ENCODE peak calls at places on chromosomes 13 and 19, in six cellular contexts. N, J, X, D, A and E are unnamed samples.

GRCh38 chr19:29277107-29277506 is 64.2 kb upstream of the UQCRFS1 start:
- DNase-seq in N (no peak), J (no peak), X (no peak), D (no peak), A (peak), E (no peak)

GRCh38 chr13:98706446-98707110 is 45.9 kb downstream of the SLC15A1 start:
- DNase-seq in N (no peak), J (peak), X (no peak), D (peak), A (no peak), E (peak)

GRCh38 chr13:107450931-107451330 is 764.4 kb downstream of the LIG4 start:
- DNase-seq in N (no peak), J (peak), X (no peak), D (peak), A (no peak), E (no peak)

GRCh38 chr19:38228491-38229439 is 4.7 kb upstream of the DPF1 start:
- DNase-seq in N (no peak), J (no peak), X (no peak), D (no peak), A (peak), E (no peak)

GRCh38 chr13:31775686-31776085 is 36.4 kb downstream of the RXFP2 start:
- DNase-seq in N (no peak), J (no peak), X (no peak), D (no peak), A (no peak), E (no peak)

GRCh38 chr13:60398949-60399589 is 2.0 kb downstream of the TDRD3 start:
- DNase-seq in N (no peak), J (peak), X (no peak), D (peak), A (no peak), E (no peak)

GRCh38 chr13:30985637-30986205 is 53.3 kb downstream of the TEX26 start:
- DNase-seq in N (no peak), J (peak), X (no peak), D (peak), A (no peak), E (no peak)

GRCh38 chr19:11137542-11138384 is 17.8 kb downstream of the SPC24 start:
- DNase-seq in N (peak), J (peak), X (no peak), D (peak), A (peak), E (peak)

GRCh38 chr13:109785141-109785891 is 1.1 kb downstream of the IRS2 start:
- DNase-seq in N (no peak), J (peak), X (no peak), D (peak), A (peak), E (peak)

GRCh38 chr13:21014666-21015170 is 46.7 kb downstream of the LATS2 start:
- DNase-seq in N (no peak), J (peak), X (no peak), D (peak), A (no peak), E (no peak)

GRCh38 chr13:47033216-47033615 is 136.4 kb upstream of the HTR2A start:
- DNase-seq in N (no peak), J (peak), X (no peak), D (peak), A (no peak), E (peak)

GRCh38 chr19:53881482-53882390 is at the start of gene PRKCG:
- DNase-seq in N (peak), J (no peak), X (no peak), D (peak), A (peak), E (no peak)

GRCh38 chr13:110227416-110227815 is 79.5 kb downstream of the COL4A1 start:
- DNase-seq in N (no peak), J (no peak), X (no peak), D (no peak), A (no peak), E (no peak)

GRCh38 chr13:29490561-29490960 is 104.9 kb downstream of the SLC7A1 start:
- DNase-seq in N (no peak), J (no peak), X (no peak), D (no peak), A (no peak), E (no peak)
- H3K18ac ChIP-seq in N (no peak), J (no peak), X (no peak), D (no peak), A (no peak), E (no peak)

DNA sequence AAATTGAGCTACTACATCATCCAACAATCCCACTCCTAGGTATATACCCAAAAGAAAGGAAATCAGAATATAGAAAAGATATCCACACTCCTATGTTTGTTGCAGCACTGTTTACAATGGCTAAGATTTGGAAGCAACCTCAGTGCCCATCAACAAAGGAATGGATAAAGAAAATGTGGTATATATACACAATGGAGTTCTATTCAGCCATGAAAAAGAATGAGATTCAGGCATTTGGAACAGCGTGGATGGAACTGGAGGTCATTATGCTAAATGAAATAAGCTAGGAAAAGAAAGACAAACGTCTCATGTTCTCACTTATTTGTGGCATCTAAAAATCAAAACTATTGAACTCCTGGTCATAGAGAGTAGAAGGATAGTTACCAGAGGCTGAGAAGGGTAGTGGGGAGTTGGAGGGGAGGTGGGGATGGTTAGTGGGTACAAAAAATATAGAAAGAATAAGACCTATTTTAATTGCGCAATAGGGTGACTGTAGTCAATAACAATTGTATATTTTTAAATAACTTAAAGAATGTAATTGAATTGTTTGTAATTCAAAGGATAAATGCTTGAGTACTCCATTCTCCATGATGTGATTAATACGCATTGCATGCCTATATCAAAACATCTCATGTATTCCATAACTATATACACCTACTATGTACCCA is 27.0 kb upstream of the HNRNPA1L2 start:
- DNase-seq in N (no peak), J (no peak), X (no peak), D (no peak), A (no peak), E (no peak)
- H4K91ac ChIP-seq in N (no peak), J (no peak), X (no peak), D (no peak), A (no peak), E (no peak)

GRCh38 chr13:29676535-29676934 is 81.0 kb upstream of the SLC7A1 start:
- DNase-seq in N (no peak), J (peak), X (no peak), D (peak), A (no peak), E (no peak)
- H2AFZ ChIP-seq in N (no peak), J (peak), X (peak), D (peak), A (no peak), E (no peak)

DNA sequence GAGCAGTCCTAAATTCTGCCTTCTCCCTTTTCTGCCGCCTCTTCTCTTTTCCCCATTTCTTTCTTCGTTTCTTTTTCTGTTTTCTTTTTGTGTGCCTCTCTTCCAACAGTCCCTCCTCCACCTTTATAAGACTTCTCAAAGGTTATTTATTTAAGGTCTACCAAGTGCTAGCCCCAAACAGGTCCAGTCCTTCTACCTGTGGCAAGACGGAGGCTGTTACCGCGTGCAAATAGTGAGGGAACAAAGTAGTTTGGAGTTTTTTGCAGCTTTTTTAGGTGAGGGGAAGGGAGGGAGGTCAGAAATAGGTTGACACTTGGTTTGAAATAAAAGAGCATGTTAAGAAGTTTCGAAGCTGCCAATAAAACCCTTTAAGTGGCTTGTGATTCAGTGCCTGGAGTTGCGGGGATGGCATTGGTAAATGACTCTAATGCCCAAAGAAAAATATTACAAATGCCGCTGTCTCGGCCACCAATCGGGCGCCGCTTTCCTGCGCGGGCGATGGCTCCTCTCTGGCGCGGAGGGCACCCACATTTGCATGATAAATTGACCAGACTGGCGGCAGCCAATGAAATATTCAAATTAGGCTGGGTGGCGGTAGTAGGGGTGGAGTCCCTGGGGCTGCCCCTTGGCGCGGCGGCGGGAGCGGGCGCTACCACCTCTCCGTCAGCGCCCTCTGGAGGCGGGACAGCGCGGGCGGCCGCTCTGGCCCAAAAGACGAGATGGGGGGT is 7.5 kb upstream of the TSHZ3 start:
- DNase-seq in N (no peak), J (no peak), X (no peak), D (no peak), A (peak), E (peak)
- H3K18ac ChIP-seq in N (no peak), J (no peak), X (peak), D (no peak), A (no peak), E (no peak)

GRCh38 chr19:33878136-33878535 is 81.5 kb downstream of the KCTD15 start:
- DNase-seq in N (no peak), J (no peak), X (no peak), D (no peak), A (no peak), E (no peak)
- H4K91ac ChIP-seq in N (no peak), J (no peak), X (no peak), D (no peak), A (no peak), E (no peak)

GRCh38 chr13:24104723-24105122 is 55.8 kb upstream of the SPATA13 start:
- DNase-seq in N (no peak), J (no peak), X (no peak), D (no peak), A (no peak), E (no peak)
- H2AFZ ChIP-seq in N (no peak), J (no peak), X (no peak), D (no peak), A (no peak), E (no peak)

GRCh38 chr19:15378529-15379082 is 981 bp downstream of the AKAP8 start:
- DNase-seq in N (peak), J (peak), X (no peak), D (peak), A (no peak), E (peak)

GRCh38 chr19:15379083-15379995 is at the start of gene AKAP8:
- DNase-seq in N (peak), J (peak), X (peak), D (peak), A (peak), E (peak)

GRCh38 chr19:15381864-15382263 is 2.3 kb upstream of the AKAP8 start:
- DNase-seq in N (no peak), J (no peak), X (no peak), D (no peak), A (no peak), E (no peak)

GRCh38 chr19:15381429-15381828 is 1.8 kb upstream of the AKAP8 start:
- DNase-seq in N (no peak), J (no peak), X (no peak), D (no peak), A (no peak), E (no peak)

GRCh38 chr19:15379996-15380647 is 535 bp upstream of the AKAP8 start:
- DNase-seq in N (no peak), J (peak), X (peak), D (peak), A (peak), E (peak)
- H3K18ac ChIP-seq in N (peak), J (peak), X (peak), D (peak), A (no peak), E (peak)